ENCODE peak calls at places on chromosomes 6 and 20, in four cellular contexts. M is GM12878, N is K562, G is HepG2. P is an unnamed sample.

GRCh38 chr6:161067749-161068148 is 76.2 kb downstream of the MAP3K4 start:
- DNase-seq in M (no peak), N (no peak), G (no peak), P (no peak)

GRCh38 chr6:156827382-156827781 is 50.2 kb downstream of the ARID1B start:
- DNase-seq in M (no peak), N (no peak), G (no peak), P (no peak)

GRCh38 chr6:137738197-137738596 is 128.9 kb upstream of the TNFAIP3 start:
- DNase-seq in M (no peak), N (no peak), G (no peak), P (no peak)

GRCh38 chr6:22906091-22906549 is 336.8 kb downstream of the HDGFL1 start:
- DNase-seq in M (no peak), N (no peak), G (no peak), P (no peak)

GRCh38 chr20:31674895-31675827 is 37.4 kb downstream of the COX4I2 start:
- DNase-seq in M (no peak), N (peak; percentile 80), G (no peak), P (no peak)

GRCh38 chr20:22369100-22369499 is 215.3 kb downstream of the FOXA2 start:
- DNase-seq in M (no peak), N (no peak), G (no peak), P (no peak)

GRCh38 chr6:46051962-46052361 is 36.3 kb upstream of the CLIC5 start:
- DNase-seq in M (no peak), N (no peak), G (no peak), P (no peak)

GRCh38 chr20:2750343-2751251 is 49.8 kb downstream of the CPXM1 start:
- DNase-seq in M (no peak), N (peak; percentile 38), G (peak; percentile 59), P (peak; percentile 71)

GRCh38 chr6:56842602-56843475 is 112.1 kb upstream of the BEND6 start:
- DNase-seq in M (no peak), N (no peak), G (no peak), P (peak; percentile 72)

GRCh38 chr6:89836637-89837222 is 7.0 kb downstream of the CASP8AP2 start:
- DNase-seq in M (no peak), N (no peak), G (no peak), P (no peak)

GRCh38 chr6:148892247-148892646 is 145.4 kb downstream of the UST start:
- DNase-seq in M (no peak), N (no peak), G (no peak), P (no peak)

GRCh38 chr20:7516631-7517051 is 423.6 kb downstream of the HAO1 start:
- DNase-seq in M (no peak), N (no peak), G (no peak), P (no peak)
- TF ChIP-seq CREB1 in M (no peak), N (no peak), G (no peak), P (no peak)

GRCh38 chr20:8150591-8150990 is 18.5 kb downstream of the PLCB1 start:
- DNase-seq in M (no peak), N (no peak), G (no peak), P (no peak)

GRCh38 chr20:8147476-8147875 is 15.4 kb downstream of the PLCB1 start:
- DNase-seq in M (no peak), N (no peak), G (no peak), P (no peak)

GRCh38 chr20:8145246-8145639 is 13.2 kb downstream of the PLCB1 start:
- DNase-seq in M (no peak), N (no peak), G (no peak), P (no peak)

GRCh38 chr20:8151371-8151770 is 19.3 kb downstream of the PLCB1 start:
- DNase-seq in M (no peak), N (no peak), G (no peak), P (no peak)

GRCh38 chr20:8148501-8148900 is 16.4 kb downstream of the PLCB1 start:
- DNase-seq in M (no peak), N (no peak), G (no peak), P (no peak)
- TF ChIP-seq CBFB in M (no peak), N (no peak), G (no peak), P (no peak)

DNA sequence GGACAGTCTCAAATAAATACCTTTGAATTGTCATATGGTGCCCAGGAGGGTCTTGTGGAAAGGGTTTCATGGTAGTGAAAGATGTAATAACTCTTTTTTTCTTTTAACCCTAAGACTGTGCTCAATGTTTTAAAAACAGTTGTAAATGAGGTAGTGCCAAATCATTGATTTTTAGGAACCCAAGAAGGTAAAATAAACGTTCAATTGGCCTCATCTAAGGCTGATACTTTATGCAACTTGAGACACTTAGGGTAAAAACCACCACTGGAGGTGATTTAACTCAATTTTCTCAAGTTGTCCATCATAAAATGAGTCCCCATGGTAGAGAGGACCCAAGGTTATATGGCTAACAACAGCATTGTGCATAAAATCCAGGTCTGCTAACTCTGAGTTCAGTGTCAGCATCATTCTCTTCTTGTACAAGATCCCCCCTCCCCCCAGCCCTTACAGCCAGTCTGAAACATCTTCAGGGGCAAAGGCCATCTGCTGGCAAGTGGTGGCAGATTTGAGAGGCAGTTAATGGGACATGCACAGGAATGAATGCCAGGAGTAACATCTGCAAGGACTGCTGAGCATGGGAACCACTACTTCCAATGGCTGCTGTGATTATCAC is 244.4 kb downstream of the GMPR start:
- DNase-seq in M (no peak), N (no peak), G (no peak), P (no peak)
- TF ChIP-seq CREB1 in M (no peak), N (no peak), G (no peak), P (no peak)

GRCh38 chr6:165469483-165469882 is 160.1 kb upstream of the C6orf118 start:
- DNase-seq in M (no peak), N (no peak), G (no peak), P (no peak)
- TF ChIP-seq CBFB in M (no peak), N (no peak), G (no peak), P (no peak)

GRCh38 chr6:30154061-30154460 is 7.0 kb downstream of the TRIM10 start:
- DNase-seq in M (no peak), N (no peak), G (no peak), P (no peak)

GRCh38 chr6:30152910-30153309 is 8.1 kb downstream of the TRIM10 start:
- DNase-seq in M (no peak), N (no peak), G (no peak), P (no peak)

GRCh38 chr6:30156262-30156599 is 4.8 kb downstream of the TRIM10 start:
- DNase-seq in M (no peak), N (peak; percentile 56), G (peak; percentile 49), P (no peak)

GRCh38 chr6:30155522-30156261 is 5.3 kb downstream of the TRIM10 start:
- DNase-seq in M (no peak), N (no peak), G (no peak), P (no peak)

DNA sequence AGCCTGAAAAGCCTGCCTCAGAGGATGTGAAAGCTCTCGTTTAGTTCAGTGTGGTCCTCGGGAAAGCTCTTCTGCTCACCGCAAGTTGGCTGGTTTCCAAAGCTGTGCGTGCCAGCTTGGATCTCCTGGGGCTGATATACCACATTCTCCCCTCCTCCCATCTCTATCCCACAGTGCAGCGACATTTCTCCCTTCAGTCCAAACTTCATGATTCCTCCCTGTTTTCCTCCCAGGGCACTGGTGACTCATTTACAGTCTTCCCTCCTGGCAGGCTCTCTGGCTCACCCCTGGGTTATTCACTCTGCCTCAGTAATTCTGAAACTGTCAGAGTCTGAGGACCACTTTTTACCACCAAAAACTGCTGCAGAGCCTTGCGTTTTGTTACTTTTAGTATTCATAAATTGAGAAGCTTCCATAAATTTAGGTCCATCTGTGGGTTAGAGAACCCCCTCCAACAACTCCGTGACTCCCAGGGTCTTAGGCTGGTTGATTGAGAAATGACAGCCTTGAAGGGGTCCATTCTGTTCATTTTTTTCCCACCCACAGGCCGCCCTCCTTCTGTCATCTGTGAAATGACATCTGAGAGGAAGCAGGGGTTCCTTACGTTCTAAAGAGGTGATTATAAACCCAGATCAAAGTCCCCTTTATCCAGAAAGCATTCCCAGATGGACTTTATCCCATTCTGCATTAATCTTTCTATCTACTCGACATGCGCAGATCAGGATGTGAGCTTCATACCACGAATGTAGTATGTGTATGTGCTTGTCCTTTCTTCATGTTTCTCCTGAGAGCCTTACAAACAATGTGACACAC is 6.1 kb downstream of the TRIM10 start:
- DNase-seq in M (no peak), N (no peak), G (peak; percentile 82), P (no peak)
- TF ChIP-seq CREB1 in M (no peak), N (no peak), G (peak; percentile 22), P (no peak)

GRCh38 chr6:123589973-123590372 is 46.8 kb downstream of the TRDN start:
- DNase-seq in M (no peak), N (no peak), G (no peak), P (no peak)

GRCh38 chr6:123589317-123589716 is 47.4 kb downstream of the TRDN start:
- DNase-seq in M (no peak), N (no peak), G (no peak), P (no peak)

GRCh38 chr6:123592426-123592825 is 44.3 kb downstream of the TRDN start:
- DNase-seq in M (no peak), N (no peak), G (no peak), P (no peak)

GRCh38 chr6:123598011-123598410 is 38.7 kb downstream of the TRDN start:
- DNase-seq in M (no peak), N (no peak), G (no peak), P (no peak)

DNA sequence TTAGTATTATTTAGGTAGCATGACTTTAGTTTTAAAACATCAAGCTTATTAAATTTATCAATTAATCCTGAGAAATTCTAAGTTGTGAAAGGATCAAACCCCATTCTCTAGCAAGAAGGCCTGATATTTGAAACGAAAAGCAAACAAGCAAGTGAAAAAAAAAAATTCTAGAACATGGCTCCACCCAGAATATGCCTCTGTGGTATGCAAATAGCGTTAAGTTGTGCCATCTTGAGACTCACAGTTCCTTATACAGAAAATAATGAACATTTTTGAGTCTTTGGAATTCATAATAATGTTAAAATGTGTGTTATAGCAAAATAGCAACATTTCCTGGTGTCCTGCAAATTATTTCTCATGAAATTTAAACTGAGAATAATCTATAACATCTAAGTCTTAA is 42.0 kb downstream of the TRDN start:
- DNase-seq in M (no peak), N (no peak), G (no peak), P (no peak)
- TF ChIP-seq CBFB in M (no peak), N (no peak), G (no peak), P (no peak)

DNA sequence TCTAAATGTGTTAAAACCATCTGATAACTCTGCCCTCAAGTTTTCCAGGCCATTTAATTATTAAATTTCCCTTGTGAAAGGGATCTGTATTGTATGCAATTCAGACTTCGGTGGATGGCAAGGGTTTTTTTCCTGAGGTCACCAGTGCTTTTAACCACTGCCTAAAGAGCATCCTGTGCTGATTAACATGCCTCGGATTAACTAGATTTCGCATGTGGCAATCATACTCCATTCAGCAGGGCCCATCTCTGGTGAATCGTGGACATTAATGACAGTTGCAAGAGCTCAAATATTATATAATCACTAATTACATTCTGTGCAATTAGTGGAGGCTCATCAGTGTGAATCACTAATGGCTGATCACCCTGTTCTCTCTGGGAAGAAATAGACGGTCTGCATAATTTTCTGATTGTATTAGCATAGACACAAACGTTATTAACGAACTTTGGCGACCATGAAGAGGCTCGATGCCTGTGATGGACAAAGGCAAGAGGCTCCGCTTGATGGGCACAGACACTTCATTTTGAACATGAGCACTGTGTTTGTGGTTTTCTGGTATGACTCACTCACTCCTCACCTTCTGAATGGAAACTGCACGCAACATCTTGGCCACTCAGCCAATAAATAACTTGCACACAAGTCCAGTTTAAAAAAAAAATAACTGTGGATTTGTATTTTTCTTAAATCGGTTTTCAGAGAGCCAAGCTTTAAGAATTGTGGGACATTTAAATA is 31.4 kb downstream of the LINC00237 start:
- DNase-seq in M (peak; percentile 50), N (no peak), G (no peak), P (no peak)
- TF ChIP-seq CREB1 in M (no peak), N (no peak), G (no peak), P (no peak)

GRCh38 chr6:163392533-163392932 is 22.0 kb upstream of the QKI start:
- DNase-seq in M (no peak), N (peak; percentile 46), G (no peak), P (no peak)
- TF ChIP-seq CBFB in M (no peak), N (no peak), G (no peak), P (no peak)

P was measured in WTC11.